ENCODE peak calls at places on chromosomes 7 and 10, in five cellular contexts. One of them, this sample, is unnamed.
A peak's percentile ranks its signal among the peaks of the same experiment; 100 is the strongest.

GRCh38 chr10:99661370-99661749 is 2.1 kb downstream of the ENTPD7 start:
- DNase-seq in body of pancreas: no peak
- DNase-seq in astrocyte of the spinal cord: peak; percentile 66
- DNase-seq in nephron progenitor cell: no peak
- DNase-seq in progenitor cell of endocrine pancreas: no peak
- DNase-seq in this sample: no peak

GRCh38 chr7:16193631-16194030 is 227.7 kb downstream of the CRPPA start:
- DNase-seq in body of pancreas: no peak
- DNase-seq in astrocyte of the spinal cord: no peak
- DNase-seq in nephron progenitor cell: no peak
- DNase-seq in progenitor cell of endocrine pancreas: no peak
- DNase-seq in this sample: no peak

GRCh38 chr7:159130199-159130775 is 14.4 kb downstream of the VIPR2 start:
- DNase-seq in body of pancreas: no peak
- DNase-seq in astrocyte of the spinal cord: no peak
- DNase-seq in nephron progenitor cell: no peak
- DNase-seq in progenitor cell of endocrine pancreas: no peak
- DNase-seq in this sample: no peak

GRCh38 chr7:91656486-91657237 is 223.8 kb downstream of the MTERF1 start:
- DNase-seq in body of pancreas: no peak
- DNase-seq in astrocyte of the spinal cord: peak; percentile 25
- DNase-seq in nephron progenitor cell: no peak
- DNase-seq in progenitor cell of endocrine pancreas: no peak
- DNase-seq in this sample: no peak

GRCh38 chr7:484365-485101 is 35.1 kb downstream of the PDGFA start:
- DNase-seq in body of pancreas: peak; percentile 37
- DNase-seq in astrocyte of the spinal cord: no peak
- DNase-seq in nephron progenitor cell: no peak
- DNase-seq in progenitor cell of endocrine pancreas: no peak
- DNase-seq in this sample: no peak

GRCh38 chr10:70041016-70041415 is 11.6 kb upstream of the MACROH2A2 start:
- DNase-seq in body of pancreas: no peak
- DNase-seq in astrocyte of the spinal cord: no peak
- DNase-seq in nephron progenitor cell: no peak
- DNase-seq in progenitor cell of endocrine pancreas: no peak
- DNase-seq in this sample: no peak

GRCh38 chr10:17004801-17005380 is 124.7 kb downstream of the CUBN start:
- DNase-seq in body of pancreas: no peak
- DNase-seq in astrocyte of the spinal cord: no peak
- DNase-seq in nephron progenitor cell: no peak
- DNase-seq in progenitor cell of endocrine pancreas: no peak
- DNase-seq in this sample: no peak

GRCh38 chr10:101920497-101920896 is 76.9 kb upstream of the KCNIP2 start:
- DNase-seq in body of pancreas: no peak
- DNase-seq in astrocyte of the spinal cord: no peak
- DNase-seq in nephron progenitor cell: no peak
- DNase-seq in progenitor cell of endocrine pancreas: no peak
- DNase-seq in this sample: no peak

GRCh38 chr10:80805343-80806020 is 267.8 kb downstream of the SH2D4B start:
- DNase-seq in body of pancreas: no peak
- DNase-seq in astrocyte of the spinal cord: no peak
- DNase-seq in nephron progenitor cell: no peak
- DNase-seq in progenitor cell of endocrine pancreas: no peak
- DNase-seq in this sample: no peak

GRCh38 chr10:61837748-61838055 is 63.8 kb upstream of the ARID5B start:
- DNase-seq in body of pancreas: no peak
- DNase-seq in astrocyte of the spinal cord: no peak
- DNase-seq in nephron progenitor cell: no peak
- DNase-seq in progenitor cell of endocrine pancreas: no peak
- DNase-seq in this sample: no peak

GRCh38 chr10:132677096-132677904 is 108.6 kb downstream of the NKX6-2 start:
- DNase-seq in body of pancreas: peak; percentile 26
- DNase-seq in astrocyte of the spinal cord: no peak
- DNase-seq in nephron progenitor cell: no peak
- DNase-seq in progenitor cell of endocrine pancreas: no peak
- DNase-seq in this sample: no peak

GRCh38 chr7:142401951-142402350 is 144.1 kb upstream of the PRSS58 start:
- DNase-seq in body of pancreas: no peak
- DNase-seq in astrocyte of the spinal cord: no peak
- DNase-seq in nephron progenitor cell: no peak
- DNase-seq in progenitor cell of endocrine pancreas: no peak
- DNase-seq in this sample: no peak

GRCh38 chr7:131897016-131897789 is 340.8 kb upstream of the PODXL start:
- DNase-seq in body of pancreas: no peak
- DNase-seq in astrocyte of the spinal cord: peak; percentile 95
- DNase-seq in nephron progenitor cell: peak; percentile 50
- DNase-seq in progenitor cell of endocrine pancreas: no peak
- DNase-seq in this sample: no peak

GRCh38 chr7:128103498-128104108 is 72.4 kb upstream of the LRRC4 start:
- DNase-seq in body of pancreas: peak; percentile 32
- DNase-seq in astrocyte of the spinal cord: peak; percentile 16
- DNase-seq in nephron progenitor cell: no peak
- DNase-seq in progenitor cell of endocrine pancreas: no peak
- DNase-seq in this sample: no peak

GRCh38 chr10:122981066-122981464 is 864 bp downstream of the PSTK start:
- DNase-seq in body of pancreas: no peak
- DNase-seq in astrocyte of the spinal cord: peak; percentile 68
- DNase-seq in nephron progenitor cell: no peak
- DNase-seq in progenitor cell of endocrine pancreas: no peak
- DNase-seq in this sample: no peak

GRCh38 chr10:93224005-93224779 is 150.5 kb downstream of the CYP26A1 start:
- DNase-seq in body of pancreas: no peak
- DNase-seq in astrocyte of the spinal cord: no peak
- DNase-seq in nephron progenitor cell: no peak
- DNase-seq in progenitor cell of endocrine pancreas: no peak
- DNase-seq in this sample: no peak

GRCh38 chr7:74412603-74413002 is 41.1 kb upstream of the GTF2IRD1 start:
- DNase-seq in body of pancreas: no peak
- DNase-seq in astrocyte of the spinal cord: no peak
- DNase-seq in nephron progenitor cell: no peak
- DNase-seq in progenitor cell of endocrine pancreas: no peak
- DNase-seq in this sample: no peak

GRCh38 chr7:126535176-126535575 is 717.6 kb downstream of the GRM8 start:
- DNase-seq in body of pancreas: no peak
- DNase-seq in astrocyte of the spinal cord: no peak
- DNase-seq in nephron progenitor cell: no peak
- DNase-seq in progenitor cell of endocrine pancreas: no peak
- DNase-seq in this sample: no peak

GRCh38 chr10:133026171-133026570 is 61.6 kb upstream of the ADGRA1 start:
- DNase-seq in body of pancreas: no peak
- DNase-seq in astrocyte of the spinal cord: no peak
- DNase-seq in nephron progenitor cell: no peak
- DNase-seq in progenitor cell of endocrine pancreas: no peak
- DNase-seq in this sample: no peak

GRCh38 chr7:16841681-16842080 is 36.9 kb upstream of the AGR2 start:
- DNase-seq in body of pancreas: no peak
- DNase-seq in astrocyte of the spinal cord: peak; percentile 26
- DNase-seq in nephron progenitor cell: no peak
- DNase-seq in progenitor cell of endocrine pancreas: no peak
- DNase-seq in this sample: no peak

GRCh38 chr7:140607441-140607989 is 33.1 kb downstream of the DENND2A start:
- DNase-seq in body of pancreas: peak; percentile 39
- DNase-seq in astrocyte of the spinal cord: peak; percentile 92
- DNase-seq in nephron progenitor cell: no peak
- DNase-seq in progenitor cell of endocrine pancreas: no peak
- DNase-seq in this sample: no peak

GRCh38 chr7:1883031-1883761 is 213.1 kb downstream of the ELFN1 start:
- DNase-seq in body of pancreas: no peak
- DNase-seq in astrocyte of the spinal cord: peak; percentile 71
- DNase-seq in nephron progenitor cell: no peak
- DNase-seq in progenitor cell of endocrine pancreas: no peak
- DNase-seq in this sample: no peak

GRCh38 chr7:29237483-29237882 is 42.9 kb downstream of the CHN2 start:
- DNase-seq in body of pancreas: no peak
- DNase-seq in astrocyte of the spinal cord: no peak
- DNase-seq in nephron progenitor cell: no peak
- DNase-seq in progenitor cell of endocrine pancreas: no peak
- DNase-seq in this sample: no peak

GRCh38 chr10:105885495-105885894 is 1244.4 kb downstream of the SORCS3 start:
- DNase-seq in body of pancreas: no peak
- DNase-seq in astrocyte of the spinal cord: no peak
- DNase-seq in nephron progenitor cell: no peak
- DNase-seq in progenitor cell of endocrine pancreas: no peak
- DNase-seq in this sample: no peak

GRCh38 chr10:46096909-46097575 is 51.0 kb upstream of the MSMB start:
- DNase-seq in body of pancreas: no peak
- DNase-seq in astrocyte of the spinal cord: no peak
- DNase-seq in nephron progenitor cell: no peak
- DNase-seq in progenitor cell of endocrine pancreas: no peak
- DNase-seq in this sample: no peak

GRCh38 chr10:51766423-51767145 is 67.2 kb upstream of the CSTF2T start:
- DNase-seq in body of pancreas: no peak
- DNase-seq in astrocyte of the spinal cord: no peak
- DNase-seq in nephron progenitor cell: no peak
- DNase-seq in progenitor cell of endocrine pancreas: no peak
- DNase-seq in this sample: no peak

GRCh38 chr7:78530351-78530750 is 731.8 kb downstream of the PHTF2 start:
- DNase-seq in body of pancreas: no peak
- DNase-seq in astrocyte of the spinal cord: peak; percentile 57
- DNase-seq in nephron progenitor cell: no peak
- DNase-seq in progenitor cell of endocrine pancreas: no peak
- DNase-seq in this sample: peak; percentile 59

GRCh38 chr10:77493851-77494788 is 143.5 kb downstream of the KCNMA1 start:
- DNase-seq in body of pancreas: no peak
- DNase-seq in astrocyte of the spinal cord: peak; percentile 61
- DNase-seq in nephron progenitor cell: no peak
- DNase-seq in progenitor cell of endocrine pancreas: no peak
- DNase-seq in this sample: peak; percentile 59

GRCh38 chr7:44754802-44755697 is 6.4 kb downstream of the ZMIZ2 start:
- DNase-seq in body of pancreas: no peak
- DNase-seq in astrocyte of the spinal cord: no peak
- DNase-seq in nephron progenitor cell: no peak
- DNase-seq in progenitor cell of endocrine pancreas: no peak
- DNase-seq in this sample: no peak

GRCh38 chr10:57849726-57850357 is 417.9 kb downstream of the IPMK start:
- DNase-seq in body of pancreas: no peak
- DNase-seq in astrocyte of the spinal cord: peak; percentile 15
- DNase-seq in nephron progenitor cell: no peak
- DNase-seq in progenitor cell of endocrine pancreas: no peak
- DNase-seq in this sample: no peak

GRCh38 chr10:43032613-43033012 is 44.3 kb upstream of the RET start:
- DNase-seq in body of pancreas: no peak
- DNase-seq in astrocyte of the spinal cord: no peak
- DNase-seq in nephron progenitor cell: no peak
- DNase-seq in progenitor cell of endocrine pancreas: no peak
- DNase-seq in this sample: no peak

This sample was measured in NCI-H1694 treated with DMSO at 0.1 percent for 48 hours.